ENCODE peak calls at places on chromosomes 3 and 15, in seven cellular contexts. K is PC-9, Z is GM23248, W is hepatocyte, C is MM.1S, P is GM23338, H is PC-3. E is an unnamed sample. For H3K9me2, the result is how much of the 10 kb centered on the place peaks cover.

GRCh38 chr3:114551770-114552526 is 258.1 kb downstream of the TIGIT start:
- DNase-seq in K (peak), Z (peak), W (no peak), C (no peak), P (no peak), H (peak), E (peak)

GRCh38 chr3:115469649-115470048 is 153.7 kb upstream of the GAP43 start:
- DNase-seq in K (no peak), Z (no peak), W (no peak), C (no peak), P (no peak), H (no peak), E (no peak)

GRCh38 chr15:85785887-85786777 is 8.6 kb downstream of the KLHL25 start:
- DNase-seq in K (peak), Z (peak), W (peak), C (no peak), P (no peak), H (peak), E (peak)

GRCh38 chr3:158109804-158110657 is at the start of gene RSRC1:
- DNase-seq in K (peak), Z (peak), W (peak), C (peak), P (peak), H (peak), E (peak)

GRCh38 chr3:12461097-12461649 is 23.1 kb upstream of the TSEN2 start:
- DNase-seq in K (peak), Z (peak), W (no peak), C (no peak), P (no peak), H (peak), E (no peak)

GRCh38 chr15:95684126-95684525 is 646.4 kb upstream of the NR2F2 start:
- DNase-seq in K (no peak), Z (no peak), W (no peak), C (no peak), P (no peak), H (no peak), E (no peak)

GRCh38 chr3:152126260-152126659 is 142.5 kb upstream of the MBNL1 start:
- DNase-seq in K (no peak), Z (peak), W (no peak), C (no peak), P (no peak), H (no peak), E (no peak)

GRCh38 chr3:80618295-80619256 is 850.8 kb upstream of the ROBO1 start:
- DNase-seq in K (no peak), Z (no peak), W (no peak), C (no peak), P (no peak), H (no peak), E (no peak)

GRCh38 chr3:49901351-49902339 is 2.0 kb downstream of the MST1R start:
- DNase-seq in K (no peak), Z (peak), W (no peak), C (no peak), P (no peak), H (peak), E (no peak)

GRCh38 chr15:89329329-89330084 is 5.1 kb downstream of the POLG start:
- DNase-seq in K (no peak), Z (no peak), W (no peak), C (no peak), P (no peak), H (no peak), E (no peak)

GRCh38 chr3:137768361-137769320 is 4.5 kb downstream of the SOX14 start:
- DNase-seq in K (no peak), Z (peak), W (peak), C (no peak), P (peak), H (no peak), E (no peak)

GRCh38 chr3:177051419-177051818 is 145.9 kb downstream of the TBL1XR1 start:
- DNase-seq in K (no peak), Z (no peak), W (no peak), C (no peak), P (no peak), H (no peak), E (no peak)

GRCh38 chr3:138686771-138687221 is 78.2 kb downstream of the FAIM start:
- DNase-seq in K (peak), Z (peak), W (peak), C (peak), P (no peak), H (peak), E (no peak)

GRCh38 chr3:151107177-151107576 is 21.7 kb downstream of the MED12L start:
- DNase-seq in K (no peak), Z (no peak), W (no peak), C (no peak), P (peak), H (no peak), E (no peak)

GRCh38 chr3:126556637-126557414 is 1.9 kb downstream of the C3orf22 start:
- DNase-seq in K (no peak), Z (no peak), W (no peak), C (no peak), P (no peak), H (no peak), E (no peak)

GRCh38 chr15:89665449-89666146 is 10.3 kb upstream of the KIF7 start:
- DNase-seq in K (peak), Z (peak), W (peak), C (peak), P (peak), H (peak), E (no peak)

GRCh38 chr3:130759692-130760338 is 13.2 kb upstream of the PIK3R4 start:
- DNase-seq in K (peak), Z (peak), W (peak), C (peak), P (peak), H (peak), E (peak)

GRCh38 chr3:60609446-60609845 is 641.8 kb downstream of the FHIT start:
- DNase-seq in K (peak), Z (peak), W (no peak), C (no peak), P (peak), H (peak), E (no peak)

GRCh38 chr15:32824777-32825176 is 107.0 kb downstream of the GREM1 start:
- DNase-seq in K (peak), Z (peak), W (no peak), C (no peak), P (no peak), H (peak), E (no peak)

GRCh38 chr3:156723182-156723619 is 48.8 kb downstream of the TIPARP start:
- DNase-seq in K (no peak), Z (peak), W (no peak), C (no peak), P (no peak), H (no peak), E (no peak)

GRCh38 chr3:39208463-39209055 is 16.2 kb upstream of the XIRP1 start:
- DNase-seq in K (no peak), Z (peak), W (peak), C (peak), P (peak), H (peak), E (peak)

GRCh38 chr3:141605883-141606282 is 119.1 kb downstream of the RASA2 start:
- DNase-seq in K (no peak), Z (peak), W (no peak), C (no peak), P (no peak), H (no peak), E (no peak)

GRCh38 chr3:55622116-55622515 is 135.0 kb upstream of the WNT5A start:
- DNase-seq in K (no peak), Z (peak), W (no peak), C (no peak), P (no peak), H (peak), E (no peak)

GRCh38 chr3:15601046-15601398 is 347 bp downstream of the HACL1 start:
- DNase-seq in K (no peak), Z (no peak), W (no peak), C (no peak), P (no peak), H (no peak), E (no peak)

GRCh38 chr15:65056868-65057548 is 10.8 kb downstream of the RASL12 start:
- DNase-seq in K (peak), Z (no peak), W (peak), C (no peak), P (no peak), H (peak), E (peak)

GRCh38 chr15:65052956-65053355 is 7.8 kb downstream of the SLC51B start:
- DNase-seq in K (no peak), Z (no peak), W (no peak), C (peak), P (no peak), H (no peak), E (no peak)

GRCh38 chr15:65056106-65056505 is 10.9 kb downstream of the SLC51B start:
- DNase-seq in K (no peak), Z (no peak), W (no peak), C (no peak), P (no peak), H (no peak), E (no peak)

GRCh38 chr15:65055201-65055870 is 10.1 kb downstream of the SLC51B start:
- DNase-seq in K (peak), Z (peak), W (no peak), C (no peak), P (no peak), H (peak), E (no peak)

GRCh38 chr15:65054333-65055200 is 9.4 kb downstream of the SLC51B start:
- DNase-seq in K (peak), Z (peak), W (peak), C (peak), P (peak), H (peak), E (peak)
- TF ChIP-seq EZH2 in K (no peak), Z (no peak), W (no peak), C (no peak), P (no peak), H (no peak), E (no peak)

DNA sequence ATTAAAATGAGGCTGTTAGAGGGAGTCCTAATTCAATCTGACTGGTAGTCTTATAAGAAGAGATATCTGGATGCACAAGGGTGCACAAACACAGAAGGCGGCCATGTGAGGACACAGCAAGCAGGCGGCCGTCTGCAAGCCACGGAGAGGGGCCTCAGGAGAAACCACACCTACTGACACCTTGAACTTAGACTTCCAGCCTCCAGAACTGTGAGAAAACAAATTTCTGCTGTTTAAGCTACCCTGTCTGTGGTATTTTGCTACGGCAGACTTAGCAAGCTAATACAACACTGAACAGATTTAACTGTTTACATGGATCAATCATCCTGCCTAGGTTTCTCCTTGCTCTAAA is 81.2 kb downstream of the MB21D2 start:
- DNase-seq in K (no peak), Z (no peak), W (no peak), C (no peak), P (no peak), H (no peak), E (no peak)
- H3K9me2 ChIP-seq in K (under half), Z (under half), W (under half), C (under half), P (under half), H (under half), E (under half)

DNA sequence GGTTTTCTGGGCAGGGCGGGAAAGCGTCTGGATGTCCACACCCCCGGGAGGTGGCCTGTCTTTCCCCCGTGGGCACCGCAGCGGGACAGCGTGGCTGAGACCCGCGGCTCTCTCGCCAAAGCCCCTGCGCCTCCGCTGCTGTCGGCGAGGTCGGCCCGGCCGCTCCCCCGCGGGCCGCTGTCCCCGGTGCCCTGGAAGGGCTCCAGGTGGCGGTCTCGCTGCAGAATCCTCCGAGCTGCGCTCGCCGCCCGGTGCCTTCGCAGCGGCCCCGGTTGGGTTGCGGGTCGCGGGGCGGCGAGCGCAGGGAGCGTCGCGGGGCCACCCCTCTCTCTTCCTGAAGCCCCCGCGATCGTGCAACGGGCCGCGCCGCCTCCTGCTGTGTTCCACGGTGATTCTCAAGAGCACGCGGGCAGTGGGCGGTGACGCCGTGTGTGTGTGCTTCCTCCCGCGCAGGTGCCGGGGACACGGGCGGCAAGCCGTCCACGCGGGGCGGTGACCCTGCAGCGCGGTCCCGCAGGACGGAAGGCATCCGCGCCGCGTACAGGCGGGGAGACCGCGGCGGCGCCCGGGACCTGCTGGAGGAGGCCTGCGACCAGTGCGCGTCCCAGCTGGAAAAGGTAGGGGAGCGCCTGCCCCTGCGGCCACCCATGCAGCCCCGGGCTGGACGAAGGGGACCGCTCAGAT is 54.3 kb downstream of the LRRK1 start:
- DNase-seq in K (no peak), Z (no peak), W (peak), C (no peak), P (peak), H (no peak), E (no peak)
- TF ChIP-seq EZH2 in K (no peak), Z (no peak), W (peak), C (no peak), P (no peak), H (no peak), E (no peak)

GRCh38 chr15:80386151-80386550 is 18.0 kb upstream of the ARNT2 start:
- DNase-seq in K (no peak), Z (no peak), W (no peak), C (no peak), P (no peak), H (no peak), E (no peak)
- H3K9me2 ChIP-seq in K (under half), Z (under half), W (under half), C (under half), P (under half), H (under half), E (under half)

GRCh38 chr15:52100807-52101206 is 11.8 kb downstream of the BCL2L10 start:
- DNase-seq in K (peak), Z (peak), W (peak), C (no peak), P (no peak), H (peak), E (peak)
- TF ChIP-seq EZH2 in K (no peak), Z (no peak), W (no peak), C (no peak), P (no peak), H (no peak), E (no peak)

GRCh38 chr3:25084016-25084415 is 344.0 kb upstream of the RARB start:
- DNase-seq in K (no peak), Z (no peak), W (no peak), C (no peak), P (no peak), H (no peak), E (no peak)
- H3K9me2 ChIP-seq in K (under half), Z (under half), W (under half), C (under half), P (under half), H (under half), E (under half)

DNA sequence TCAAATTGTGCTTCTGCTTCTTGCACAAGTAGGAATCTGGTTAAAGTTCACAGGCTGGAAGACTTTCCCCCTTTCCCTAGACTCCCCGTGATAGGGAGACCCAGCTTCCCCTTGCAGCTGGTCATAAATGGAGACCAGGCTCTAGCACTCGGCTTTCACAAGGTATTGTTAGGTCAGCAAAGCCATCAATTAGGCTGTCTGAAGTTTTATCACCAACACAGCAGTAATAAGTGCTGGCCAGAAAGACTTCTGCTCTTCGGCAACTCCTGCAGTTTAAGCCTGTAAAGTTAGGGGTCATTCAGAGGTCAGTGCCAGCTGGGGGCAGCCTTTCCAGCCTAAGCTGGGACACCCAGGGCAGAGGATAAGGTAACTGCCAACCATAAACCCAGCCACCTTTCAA is 203.4 kb downstream of the MEIS2 start:
- DNase-seq in K (no peak), Z (no peak), W (no peak), C (no peak), P (no peak), H (no peak), E (no peak)
- TF ChIP-seq EZH2 in K (no peak), Z (no peak), W (no peak), C (no peak), P (no peak), H (no peak), E (no peak)

DNA sequence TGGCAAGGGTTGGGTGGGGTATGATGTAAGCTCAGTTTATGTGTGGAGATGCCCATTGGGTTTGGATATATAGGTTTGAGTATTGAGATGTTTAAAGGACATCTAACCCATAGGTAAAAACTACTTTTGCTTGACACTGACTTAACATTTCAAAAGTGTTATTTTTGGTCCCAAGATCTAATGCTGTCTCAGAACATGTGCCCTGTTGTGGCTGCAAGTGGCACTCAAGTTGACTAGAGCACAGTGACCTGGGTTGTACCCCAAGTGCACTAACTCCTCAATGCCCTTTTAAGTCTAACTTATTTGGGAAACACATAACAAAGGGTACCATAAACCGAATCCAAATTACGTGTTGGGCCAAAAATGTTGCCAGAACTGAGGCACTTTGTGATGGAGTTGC is 56.5 kb upstream of the CCR4 start:
- DNase-seq in K (no peak), Z (no peak), W (no peak), C (no peak), P (no peak), H (no peak), E (no peak)
- H3K9me2 ChIP-seq in K (under half), Z (under half), W (under half), C (under half), P (under half), H (under half), E (under half)

E was measured in HCT116.